ENCODE peak calls at places on chromosome 12, in seven cellular contexts. E, G, Z, P, U, T and M are unnamed samples.

GRCh38 chr12:46222642-46223041 is 46.2 kb downstream of the SLC38A1 start:
- DNase-seq in Z (peak; percentile 41), U (no peak), P (no peak), G (no peak), E (no peak), T (no peak), M (no peak)

GRCh38 chr12:240566-240965 is 22.1 kb downstream of the SLC6A13 start:
- DNase-seq in Z (no peak), E (no peak), U (no peak), G (no peak), T (no peak), P (no peak), M (no peak)

GRCh38 chr12:120529641-120530314 is 820 bp upstream of the COQ5 start:
- DNase-seq in T (no peak), G (no peak), Z (peak; percentile 47), P (peak; percentile 20), U (peak; percentile 11), E (no peak), M (no peak)

GRCh38 chr12:80659512-80660094 is 47.8 kb upstream of the MYF6 start:
- DNase-seq in U (no peak), T (no peak), G (no peak), P (no peak), Z (no peak), E (no peak), M (no peak)

GRCh38 chr12:6038160-6038559 is 86.3 kb downstream of the VWF start:
- DNase-seq in G (no peak), E (peak; percentile 41), P (peak; percentile 54), U (peak; percentile 43), T (no peak), Z (peak; percentile 87), M (peak; percentile 58)

GRCh38 chr12:57617942-57618341 is 6.7 kb downstream of the ARHGEF25 start:
- DNase-seq in E (no peak), T (no peak), P (no peak), U (no peak), Z (no peak), G (no peak), M (no peak)

GRCh38 chr12:111766608-111767361 is at the start of gene ALDH2:
- DNase-seq in G (no peak), T (no peak), P (peak; percentile 56), Z (peak; percentile 61), U (peak; percentile 19), E (no peak), M (no peak)

GRCh38 chr12:121439715-121440114 is 39.8 kb downstream of the RNF34 start:
- DNase-seq in E (no peak), Z (no peak), P (no peak), T (no peak), U (no peak), G (no peak), M (no peak)

GRCh38 chr12:11624126-11624525 is 25.3 kb upstream of the ETV6 start:
- DNase-seq in U (no peak), Z (no peak), E (no peak), G (no peak), T (no peak), P (no peak), M (no peak)

GRCh38 chr12:99287136-99287535 is 360.4 kb upstream of the GARIN6 start:
- DNase-seq in U (no peak), P (no peak), G (no peak), T (no peak), Z (no peak), E (no peak), M (no peak)

GRCh38 chr12:62817556-62818271 is 117.2 kb downstream of the PPM1H start:
- DNase-seq in E (no peak), P (peak; percentile 15), G (no peak), Z (no peak), U (no peak), T (no peak), M (no peak)

GRCh38 chr12:44876554-44877275 is 600 bp upstream of the NELL2 start:
- DNase-seq in E (peak; percentile 28), P (peak; percentile 6), Z (peak; percentile 5), G (no peak), T (peak; percentile 27), U (peak; percentile 46), M (no peak)

GRCh38 chr12:64186789-64187188 is 35.3 kb downstream of the KICS2 start:
- DNase-seq in T (no peak), P (no peak), U (no peak), E (no peak), G (no peak), Z (peak; percentile 41), M (no peak)

GRCh38 chr12:42779186-42779859 is 189.8 kb upstream of the PRICKLE1 start:
- DNase-seq in G (no peak), Z (no peak), E (no peak), P (peak; percentile 86), U (no peak), T (no peak), M (no peak)

GRCh38 chr12:11677752-11678151 is 28.3 kb downstream of the ETV6 start:
- DNase-seq in P (no peak), Z (no peak), G (no peak), T (no peak), U (no peak), E (no peak), M (no peak)

GRCh38 chr12:15933751-15934150 is 22.6 kb downstream of the DERA start:
- DNase-seq in E (no peak), T (no peak), G (no peak), Z (no peak), U (no peak), P (no peak), M (no peak)

GRCh38 chr12:38890102-38890501 is 15.3 kb downstream of the CPNE8 start:
- DNase-seq in E (no peak), P (peak; percentile 13), U (no peak), Z (no peak), T (no peak), G (no peak), M (no peak)

GRCh38 chr12:70400124-70400523 is 34.0 kb downstream of the KCNMB4 start:
- DNase-seq in Z (no peak), P (no peak), E (no peak), T (no peak), G (no peak), U (no peak), M (no peak)

GRCh38 chr12:127760357-127760756 is 506.6 kb upstream of the TMEM132C start:
- DNase-seq in P (no peak), G (no peak), T (no peak), Z (no peak), U (no peak), E (no peak), M (no peak)

GRCh38 chr12:58976146-58976545 is 55.8 kb upstream of the LRIG3 start:
- DNase-seq in T (no peak), U (no peak), G (no peak), Z (no peak), P (no peak), E (no peak), M (no peak)

GRCh38 chr12:61758661-61759060 is 501.5 kb upstream of the USP15 start:
- DNase-seq in T (no peak), G (no peak), P (no peak), U (no peak), E (no peak), Z (no peak), M (no peak)

GRCh38 chr12:42238240-42239140 is at the start of gene YAF2:
- DNase-seq in Z (peak; percentile 95), U (peak; percentile 82), G (peak; percentile 59), P (peak; percentile 87), T (peak; percentile 80), E (peak; percentile 75), M (no peak)

GRCh38 chr12:117085318-117085947 is 13.8 kb downstream of the TESC start:
- DNase-seq in G (no peak), E (no peak), U (no peak), P (no peak), T (no peak), Z (no peak), M (no peak)

GRCh38 chr12:108337235-108338223 is 1.6 kb downstream of the CMKLR1 start:
- DNase-seq in G (no peak), U (no peak), P (peak; percentile 46), E (no peak), Z (peak; percentile 79), T (no peak), M (no peak)

GRCh38 chr12:123151679-123152454 is 977 bp upstream of the PITPNM2 start:
- DNase-seq in P (no peak), E (no peak), U (peak; percentile 13), G (no peak), T (no peak), Z (no peak), M (no peak)

GRCh38 chr12:31874961-31875608 is 84.1 kb upstream of the RESF1 start:
- DNase-seq in U (peak; percentile 74), Z (peak; percentile 89), T (peak; percentile 38), G (peak; percentile 30), P (peak; percentile 17), E (peak; percentile 47), M (no peak)

GRCh38 chr12:64633940-64634337 is 23.6 kb downstream of the RASSF3 start:
- DNase-seq in E (no peak), U (no peak), G (peak; percentile 42), Z (no peak), T (peak; percentile 13), P (peak; percentile 51), M (no peak)

GRCh38 chr12:93098077-93098476 is 169.0 kb upstream of the EEA1 start:
- DNase-seq in T (peak; percentile 16), Z (peak; percentile 89), P (no peak), E (peak; percentile 80), U (peak; percentile 62), G (peak; percentile 10), M (peak; percentile 30)

GRCh38 chr12:3641428-3641883 is 111.5 kb downstream of the CRACR2A start:
- DNase-seq in U (no peak), Z (no peak), T (no peak), E (no peak), P (peak; percentile 69), G (no peak), M (no peak)

GRCh38 chr12:124408822-124409517 is 114.1 kb downstream of the RFLNA start:
- DNase-seq in Z (no peak), G (no peak), E (no peak), T (no peak), P (no peak), U (no peak), M (no peak)

GRCh38 chr12:71610036-71610795 is 53.4 kb downstream of the ZFC3H1 start:
- DNase-seq in U (peak; percentile 43), P (no peak), E (no peak), T (no peak), G (no peak), Z (no peak), M (no peak)

GRCh38 chr12:113048716-113049127 is 7.8 kb upstream of the DTX1 start:
- DNase-seq in T (peak; percentile 33), G (no peak), P (peak; percentile 50), Z (peak; percentile 74), U (peak; percentile 72), E (peak; percentile 56), M (no peak)

GRCh38 chr12:64946132-64946829 is 121.8 kb downstream of the TBC1D30 start:
- DNase-seq in G (no peak), P (peak; percentile 41), T (no peak), E (no peak), Z (no peak), U (no peak), M (no peak)

GRCh38 chr12:96401061-96401871 is 1.0 kb upstream of the CDK17 start:
- DNase-seq in P (peak; percentile 83), Z (peak; percentile 83), T (no peak), E (no peak), G (no peak), U (peak; percentile 88), M (peak; percentile 33)

GRCh38 chr12:9646794-9647622 is 22.5 kb upstream of the CLEC2D start:
- DNase-seq in E (no peak), T (no peak), Z (peak; percentile 33), P (no peak), U (no peak), G (no peak), M (no peak)

GRCh38 chr12:113676547-113676946 is 204.9 kb upstream of the LHX5 start:
- DNase-seq in E (no peak), P (no peak), T (no peak), Z (no peak), G (no peak), U (no peak), M (no peak)